ENCODE peak calls at places on chromosome 11, in seven cellular contexts. F, N, S, U, X, Y and C are unnamed samples.

GRCh38 chr11:80109031-80109430 is 668.2 kb upstream of the TENM4 start:
- DNase-seq in F (no peak), N (no peak), S (no peak), U (no peak), X (no peak), Y (no peak), C (no peak)

GRCh38 chr11:73671701-73672100 is 25.3 kb downstream of the PLEKHB1 start:
- DNase-seq in F (no peak), N (no peak), S (no peak), U (peak), X (no peak), Y (peak), C (no peak)

GRCh38 chr11:67120881-67121710 is 2.0 kb downstream of the KDM2A start:
- DNase-seq in F (peak), N (no peak), S (peak), U (no peak), X (peak), Y (no peak), C (peak)

GRCh38 chr11:102553835-102554282 is 23.3 kb upstream of the MMP7 start:
- DNase-seq in F (no peak), N (no peak), S (no peak), U (no peak), X (no peak), Y (no peak), C (no peak)

GRCh38 chr11:12724301-12725046 is 50.3 kb downstream of the TEAD1 start:
- DNase-seq in F (no peak), N (no peak), S (peak), U (peak), X (peak), Y (no peak), C (peak)

GRCh38 chr11:2991477-2992233 is 474 bp downstream of the NAP1L4 start:
- DNase-seq in F (peak), N (no peak), S (peak), U (no peak), X (no peak), Y (peak), C (peak)

GRCh38 chr11:113202431-113202830 is 112.0 kb upstream of the TTC12 start:
- DNase-seq in F (no peak), N (no peak), S (no peak), U (no peak), X (no peak), Y (no peak), C (no peak)

GRCh38 chr11:2951235-2952110 is 22.3 kb upstream of the PHLDA2 start:
- DNase-seq in F (no peak), N (no peak), S (peak), U (no peak), X (no peak), Y (no peak), C (no peak)

GRCh38 chr11:77044356-77044755 is 10.2 kb downstream of the B3GNT6 start:
- DNase-seq in F (no peak), N (no peak), S (no peak), U (no peak), X (no peak), Y (no peak), C (no peak)

GRCh38 chr11:134639586-134640330 is 227.7 kb upstream of the B3GAT1 start:
- DNase-seq in F (no peak), N (no peak), S (no peak), U (no peak), X (peak), Y (no peak), C (peak)

GRCh38 chr11:83725161-83725560 is 439.0 kb upstream of the CCDC90B start:
- DNase-seq in F (no peak), N (no peak), S (no peak), U (no peak), X (no peak), Y (no peak), C (no peak)